ENCODE peak calls at places on chromosome 1, in nine cellular contexts. One of them, this sample, is unnamed.

GRCh38 chr1:226652613-226653012 is 86.5 kb downstream of the ITPKB start:
- DNase-seq in stimulated activated CD8-positive, alpha-beta memory T cell treated with anti-CD3 and anti-CD28 coated beads, Interleukin-4, amount 100 ng/mL, for 24 hours: no peak
- DNase-seq in GM12892: no peak
- DNase-seq in endothelial cell of umbilical vein: no peak
- DNase-seq in stimulated activated CD4-positive, alpha-beta T cell treated with anti-CD3 and anti-CD28 coated beads, Interleukin-1b, Interleukin-23, amount 100 ng/mL, for 4 hours: no peak
- DNase-seq in GM12891: no peak
- DNase-seq in AG08395: no peak
- DNase-seq in heart right ventricle: no peak
- DNase-seq in RWPE1: no peak
- DNase-seq in this sample: no peak

GRCh38 chr1:62367005-62367547 is 47.8 kb upstream of the KANK4 start:
- DNase-seq in GM12891: no peak
- DNase-seq in heart right ventricle: no peak
- DNase-seq in stimulated activated CD8-positive, alpha-beta memory T cell treated with anti-CD3 and anti-CD28 coated beads, Interleukin-4, amount 100 ng/mL, for 24 hours: no peak
- DNase-seq in GM12892: no peak
- DNase-seq in AG08395: no peak
- DNase-seq in stimulated activated CD4-positive, alpha-beta T cell treated with anti-CD3 and anti-CD28 coated beads, Interleukin-1b, Interleukin-23, amount 100 ng/mL, for 4 hours: no peak
- DNase-seq in endothelial cell of umbilical vein: no peak
- DNase-seq in RWPE1: no peak
- DNase-seq in this sample: no peak

GRCh38 chr1:223423641-223424233 is 30.5 kb downstream of the CCDC185 start:
- DNase-seq in heart right ventricle: no peak
- DNase-seq in GM12892: no peak
- DNase-seq in stimulated activated CD8-positive, alpha-beta memory T cell treated with anti-CD3 and anti-CD28 coated beads, Interleukin-4, amount 100 ng/mL, for 24 hours: no peak
- DNase-seq in RWPE1: no peak
- DNase-seq in endothelial cell of umbilical vein: no peak
- DNase-seq in GM12891: no peak
- DNase-seq in AG08395: peak; percentile 60
- DNase-seq in stimulated activated CD4-positive, alpha-beta T cell treated with anti-CD3 and anti-CD28 coated beads, Interleukin-1b, Interleukin-23, amount 100 ng/mL, for 4 hours: no peak
- DNase-seq in this sample: no peak

GRCh38 chr1:17286646-17287045 is 21.4 kb upstream of the PADI4 start:
- DNase-seq in stimulated activated CD8-positive, alpha-beta memory T cell treated with anti-CD3 and anti-CD28 coated beads, Interleukin-4, amount 100 ng/mL, for 24 hours: no peak
- DNase-seq in endothelial cell of umbilical vein: no peak
- DNase-seq in GM12891: no peak
- DNase-seq in GM12892: no peak
- DNase-seq in stimulated activated CD4-positive, alpha-beta T cell treated with anti-CD3 and anti-CD28 coated beads, Interleukin-1b, Interleukin-23, amount 100 ng/mL, for 4 hours: no peak
- DNase-seq in RWPE1: no peak
- DNase-seq in heart right ventricle: no peak
- DNase-seq in AG08395: no peak
- DNase-seq in this sample: no peak

GRCh38 chr1:14167889-14168288 is 430.6 kb upstream of the KAZN start:
- DNase-seq in heart right ventricle: no peak
- DNase-seq in GM12892: no peak
- DNase-seq in RWPE1: no peak
- DNase-seq in stimulated activated CD8-positive, alpha-beta memory T cell treated with anti-CD3 and anti-CD28 coated beads, Interleukin-4, amount 100 ng/mL, for 24 hours: no peak
- DNase-seq in AG08395: no peak
- DNase-seq in stimulated activated CD4-positive, alpha-beta T cell treated with anti-CD3 and anti-CD28 coated beads, Interleukin-1b, Interleukin-23, amount 100 ng/mL, for 4 hours: no peak
- DNase-seq in GM12891: no peak
- DNase-seq in endothelial cell of umbilical vein: no peak
- DNase-seq in this sample: no peak

GRCh38 chr1:210792250-210792649 is 341.7 kb downstream of the KCNH1 start:
- DNase-seq in AG08395: no peak
- DNase-seq in GM12892: no peak
- DNase-seq in RWPE1: no peak
- DNase-seq in heart right ventricle: no peak
- DNase-seq in stimulated activated CD4-positive, alpha-beta T cell treated with anti-CD3 and anti-CD28 coated beads, Interleukin-1b, Interleukin-23, amount 100 ng/mL, for 4 hours: no peak
- DNase-seq in GM12891: no peak
- DNase-seq in stimulated activated CD8-positive, alpha-beta memory T cell treated with anti-CD3 and anti-CD28 coated beads, Interleukin-4, amount 100 ng/mL, for 24 hours: no peak
- DNase-seq in endothelial cell of umbilical vein: no peak
- DNase-seq in this sample: no peak

GRCh38 chr1:17594026-17594425 is 54.5 kb downstream of the ARHGEF10L start:
- DNase-seq in GM12891: no peak
- DNase-seq in AG08395: no peak
- DNase-seq in stimulated activated CD4-positive, alpha-beta T cell treated with anti-CD3 and anti-CD28 coated beads, Interleukin-1b, Interleukin-23, amount 100 ng/mL, for 4 hours: no peak
- DNase-seq in stimulated activated CD8-positive, alpha-beta memory T cell treated with anti-CD3 and anti-CD28 coated beads, Interleukin-4, amount 100 ng/mL, for 24 hours: no peak
- DNase-seq in heart right ventricle: no peak
- DNase-seq in GM12892: no peak
- DNase-seq in RWPE1: no peak
- DNase-seq in endothelial cell of umbilical vein: no peak
- DNase-seq in this sample: no peak

GRCh38 chr1:91511386-91511785 is 10.7 kb downstream of the CDC7 start:
- DNase-seq in AG08395: peak; percentile 41
- DNase-seq in stimulated activated CD4-positive, alpha-beta T cell treated with anti-CD3 and anti-CD28 coated beads, Interleukin-1b, Interleukin-23, amount 100 ng/mL, for 4 hours: no peak
- DNase-seq in stimulated activated CD8-positive, alpha-beta memory T cell treated with anti-CD3 and anti-CD28 coated beads, Interleukin-4, amount 100 ng/mL, for 24 hours: no peak
- DNase-seq in RWPE1: peak; percentile 13
- DNase-seq in heart right ventricle: no peak
- DNase-seq in GM12892: no peak
- DNase-seq in GM12891: no peak
- DNase-seq in endothelial cell of umbilical vein: peak; percentile 57
- DNase-seq in this sample: no peak

GRCh38 chr1:94614980-94615379 is 73.4 kb upstream of the F3 start:
- DNase-seq in endothelial cell of umbilical vein: no peak
- DNase-seq in AG08395: no peak
- DNase-seq in heart right ventricle: no peak
- DNase-seq in stimulated activated CD8-positive, alpha-beta memory T cell treated with anti-CD3 and anti-CD28 coated beads, Interleukin-4, amount 100 ng/mL, for 24 hours: no peak
- DNase-seq in GM12891: no peak
- DNase-seq in stimulated activated CD4-positive, alpha-beta T cell treated with anti-CD3 and anti-CD28 coated beads, Interleukin-1b, Interleukin-23, amount 100 ng/mL, for 4 hours: no peak
- DNase-seq in RWPE1: no peak
- DNase-seq in GM12892: no peak
- DNase-seq in this sample: no peak

GRCh38 chr1:35047188-35047858 is 15.6 kb upstream of the ZMYM6 start:
- DNase-seq in GM12891: no peak
- DNase-seq in endothelial cell of umbilical vein: peak; percentile 74
- DNase-seq in AG08395: peak; percentile 89
- DNase-seq in GM12892: no peak
- DNase-seq in stimulated activated CD8-positive, alpha-beta memory T cell treated with anti-CD3 and anti-CD28 coated beads, Interleukin-4, amount 100 ng/mL, for 24 hours: no peak
- DNase-seq in RWPE1: peak; percentile 24
- DNase-seq in heart right ventricle: no peak
- DNase-seq in stimulated activated CD4-positive, alpha-beta T cell treated with anti-CD3 and anti-CD28 coated beads, Interleukin-1b, Interleukin-23, amount 100 ng/mL, for 4 hours: no peak
- DNase-seq in this sample: peak; percentile 48

GRCh38 chr1:47575855-47576757 is 138.3 kb downstream of the FOXD2 start:
- DNase-seq in RWPE1: no peak
- DNase-seq in GM12891: no peak
- DNase-seq in stimulated activated CD4-positive, alpha-beta T cell treated with anti-CD3 and anti-CD28 coated beads, Interleukin-1b, Interleukin-23, amount 100 ng/mL, for 4 hours: no peak
- DNase-seq in stimulated activated CD8-positive, alpha-beta memory T cell treated with anti-CD3 and anti-CD28 coated beads, Interleukin-4, amount 100 ng/mL, for 24 hours: no peak
- DNase-seq in heart right ventricle: no peak
- DNase-seq in endothelial cell of umbilical vein: no peak
- DNase-seq in AG08395: no peak
- DNase-seq in GM12892: no peak
- DNase-seq in this sample: no peak

GRCh38 chr1:27598288-27598687 is 5.7 kb downstream of the AHDC1 start:
- DNase-seq in GM12891: no peak
- DNase-seq in endothelial cell of umbilical vein: no peak
- DNase-seq in AG08395: peak; percentile 65
- DNase-seq in stimulated activated CD4-positive, alpha-beta T cell treated with anti-CD3 and anti-CD28 coated beads, Interleukin-1b, Interleukin-23, amount 100 ng/mL, for 4 hours: no peak
- DNase-seq in stimulated activated CD8-positive, alpha-beta memory T cell treated with anti-CD3 and anti-CD28 coated beads, Interleukin-4, amount 100 ng/mL, for 24 hours: no peak
- DNase-seq in RWPE1: no peak
- DNase-seq in GM12892: no peak
- DNase-seq in heart right ventricle: peak; percentile 70
- DNase-seq in this sample: no peak

GRCh38 chr1:67053785-67054759 is at the start of gene SLC35D1:
- DNase-seq in endothelial cell of umbilical vein: peak; percentile 80
- DNase-seq in AG08395: peak; percentile 61
- DNase-seq in stimulated activated CD8-positive, alpha-beta memory T cell treated with anti-CD3 and anti-CD28 coated beads, Interleukin-4, amount 100 ng/mL, for 24 hours: peak; percentile 55
- DNase-seq in stimulated activated CD4-positive, alpha-beta T cell treated with anti-CD3 and anti-CD28 coated beads, Interleukin-1b, Interleukin-23, amount 100 ng/mL, for 4 hours: peak; percentile 75
- DNase-seq in GM12892: peak; percentile 70
- DNase-seq in RWPE1: peak; percentile 64
- DNase-seq in GM12891: peak; percentile 77
- DNase-seq in heart right ventricle: peak; percentile 79
- DNase-seq in this sample: no peak